ENCODE peak calls at places on chromosome 20, in five cellular contexts. One of them, this sample, is unnamed.

GRCh38 chr20:57398231-57398821 is 7.1 kb downstream of the RBM38 start:
- DNase-seq in astrocyte of the spinal cord: no peak
- DNase-seq in LHCN-M2: no peak
- DNase-seq in NCI-H226: no peak
- DNase-seq in activated CD4-positive, alpha-beta T cell treated with anti-CD3 and anti-CD28 coated beads, Interleukin-2, amount 50 U/mL, for 1 hour: peak; percentile 92
- DNase-seq in this sample: no peak

GRCh38 chr20:1383621-1384404 is 9.0 kb downstream of the FKBP1A start:
- DNase-seq in astrocyte of the spinal cord: no peak
- DNase-seq in LHCN-M2: no peak
- DNase-seq in NCI-H226: no peak
- DNase-seq in activated CD4-positive, alpha-beta T cell treated with anti-CD3 and anti-CD28 coated beads, Interleukin-2, amount 50 U/mL, for 1 hour: no peak
- DNase-seq in this sample: no peak

GRCh38 chr20:1423625-1424106 is 30.8 kb upstream of the FKBP1A start:
- DNase-seq in astrocyte of the spinal cord: peak; percentile 80
- DNase-seq in LHCN-M2: peak; percentile 72
- DNase-seq in NCI-H226: no peak
- DNase-seq in activated CD4-positive, alpha-beta T cell treated with anti-CD3 and anti-CD28 coated beads, Interleukin-2, amount 50 U/mL, for 1 hour: no peak
- DNase-seq in this sample: peak; percentile 86

GRCh38 chr20:47749367-47749766 is 35.9 kb downstream of the SULF2 start:
- DNase-seq in astrocyte of the spinal cord: no peak
- DNase-seq in LHCN-M2: no peak
- DNase-seq in NCI-H226: no peak
- DNase-seq in activated CD4-positive, alpha-beta T cell treated with anti-CD3 and anti-CD28 coated beads, Interleukin-2, amount 50 U/mL, for 1 hour: no peak
- DNase-seq in this sample: peak; percentile 23

GRCh38 chr20:17875106-17875980 is 93.3 kb downstream of the SNX5 start:
- DNase-seq in astrocyte of the spinal cord: peak; percentile 82
- DNase-seq in LHCN-M2: no peak
- DNase-seq in NCI-H226: peak; percentile 63
- DNase-seq in activated CD4-positive, alpha-beta T cell treated with anti-CD3 and anti-CD28 coated beads, Interleukin-2, amount 50 U/mL, for 1 hour: no peak
- DNase-seq in this sample: peak; percentile 23

GRCh38 chr20:36481380-36482043 is 59.8 kb upstream of the MYL9 start:
- DNase-seq in astrocyte of the spinal cord: no peak
- DNase-seq in LHCN-M2: peak; percentile 43
- DNase-seq in NCI-H226: no peak
- DNase-seq in activated CD4-positive, alpha-beta T cell treated with anti-CD3 and anti-CD28 coated beads, Interleukin-2, amount 50 U/mL, for 1 hour: no peak
- DNase-seq in this sample: no peak

GRCh38 chr20:63135411-63135810 is 80.5 kb downstream of the YTHDF1 start:
- DNase-seq in astrocyte of the spinal cord: no peak
- DNase-seq in LHCN-M2: no peak
- DNase-seq in NCI-H226: no peak
- DNase-seq in activated CD4-positive, alpha-beta T cell treated with anti-CD3 and anti-CD28 coated beads, Interleukin-2, amount 50 U/mL, for 1 hour: no peak
- DNase-seq in this sample: no peak

GRCh38 chr20:47676912-47677311 is 108.4 kb downstream of the SULF2 start:
- DNase-seq in astrocyte of the spinal cord: no peak
- DNase-seq in LHCN-M2: no peak
- DNase-seq in NCI-H226: no peak
- DNase-seq in activated CD4-positive, alpha-beta T cell treated with anti-CD3 and anti-CD28 coated beads, Interleukin-2, amount 50 U/mL, for 1 hour: no peak
- DNase-seq in this sample: no peak

GRCh38 chr20:19947611-19948264 is 69.4 kb upstream of the NAA20 start:
- DNase-seq in astrocyte of the spinal cord: peak; percentile 59
- DNase-seq in LHCN-M2: peak; percentile 85
- DNase-seq in NCI-H226: peak; percentile 15
- DNase-seq in activated CD4-positive, alpha-beta T cell treated with anti-CD3 and anti-CD28 coated beads, Interleukin-2, amount 50 U/mL, for 1 hour: no peak
- DNase-seq in this sample: peak; percentile 33

GRCh38 chr20:36572701-36573102 is 695 bp upstream of the TGIF2 start:
- DNase-seq in astrocyte of the spinal cord: no peak
- DNase-seq in LHCN-M2: no peak
- DNase-seq in NCI-H226: no peak
- DNase-seq in activated CD4-positive, alpha-beta T cell treated with anti-CD3 and anti-CD28 coated beads, Interleukin-2, amount 50 U/mL, for 1 hour: peak; percentile 63
- DNase-seq in this sample: peak; percentile 51